ENCODE peak calls at places on chromosomes 7 and 10, in nine cellular contexts. N is stomach, E is heart left ventricle, J is heart right ventricle, A is uterus, V is brain microvascular endothelial cell, O is spleen, X is A549, F is HCT116. H is an unnamed sample.
A peak's percentile ranks its signal among the peaks of the same experiment; 100 is the strongest.

GRCh38 chr7:147400221-147400689 is 1190.3 kb upstream of the C7orf33 start:
- DNase-seq in N (no peak), E (no peak), J (no peak), A (no peak), V (peak; percentile 39), O (no peak), X (no peak), F (no peak), H (no peak)

GRCh38 chr7:99090811-99091582 is 52.9 kb downstream of the SMURF1 start:
- DNase-seq in N (no peak), E (no peak), J (no peak), A (no peak), V (no peak), O (no peak), X (no peak), F (no peak), H (no peak)

GRCh38 chr10:66148312-66148711 is 777.5 kb upstream of the LRRTM3 start:
- DNase-seq in N (no peak), E (no peak), J (no peak), A (no peak), V (no peak), O (no peak), X (no peak), F (no peak), H (no peak)

GRCh38 chr10:17668435-17669184 is 24.7 kb downstream of the STAM start:
- DNase-seq in N (no peak), E (no peak), J (no peak), A (no peak), V (no peak), O (no peak), X (no peak), F (no peak), H (no peak)

GRCh38 chr10:5544216-5544805 is 19.6 kb downstream of the CALML3 start:
- DNase-seq in N (peak; percentile 25), E (no peak), J (no peak), A (no peak), V (no peak), O (no peak), X (no peak), F (no peak), H (no peak)

GRCh38 chr7:14690075-14690474 is 212.5 kb downstream of the DGKB start:
- DNase-seq in N (no peak), E (no peak), J (no peak), A (no peak), V (no peak), O (no peak), X (no peak), F (no peak), H (no peak)

GRCh38 chr10:75286901-75287300 is 51.1 kb upstream of the COMTD1 start:
- DNase-seq in N (no peak), E (no peak), J (no peak), A (no peak), V (no peak), O (no peak), X (no peak), F (no peak), H (no peak)

GRCh38 chr7:128902761-128903585 is 7.5 kb downstream of the KCP start:
- DNase-seq in N (peak; percentile 44), E (no peak), J (no peak), A (no peak), V (peak; percentile 6), O (peak; percentile 53), X (no peak), F (no peak), H (no peak)

GRCh38 chr7:4500812-4501211 is 181.3 kb upstream of the FOXK1 start:
- DNase-seq in N (no peak), E (no peak), J (no peak), A (no peak), V (no peak), O (no peak), X (no peak), F (no peak), H (no peak)

GRCh38 chr7:90210475-90210874 is 1.1 kb upstream of the STEAP2 start:
- DNase-seq in N (no peak), E (no peak), J (no peak), A (no peak), V (no peak), O (no peak), X (no peak), F (no peak), H (no peak)

GRCh38 chr7:92058040-92058439 is 76.2 kb downstream of the CYP51A1 start:
- DNase-seq in N (no peak), E (no peak), J (no peak), A (no peak), V (no peak), O (no peak), X (no peak), F (no peak), H (no peak)

GRCh38 chr10:73131295-73131694 is 21.0 kb downstream of the NUDT13 start:
- DNase-seq in N (no peak), E (no peak), J (no peak), A (no peak), V (no peak), O (no peak), X (no peak), F (no peak), H (peak; percentile 44)
- H3K27ac ChIP-seq in N (no peak overlapping the region), E (no peak overlapping the region), J (no peak overlapping the region), A (peak overlapping the region; percentile 50), V (no peak overlapping the region), O (no peak overlapping the region), X (no peak overlapping the region), F (no peak overlapping the region), H (no peak overlapping the region)

GRCh38 chr10:119932631-119933030 is 40.1 kb downstream of the SEC23IP start:
- DNase-seq in N (no peak), E (no peak), J (no peak), A (no peak), V (no peak), O (no peak), X (no peak), F (no peak), H (no peak)

GRCh38 chr10:119931873-119932272 is 39.3 kb downstream of the SEC23IP start:
- DNase-seq in N (no peak), E (no peak), J (no peak), A (no peak), V (no peak), O (no peak), X (no peak), F (no peak), H (no peak)

GRCh38 chr10:119928411-119928810 is 35.9 kb downstream of the SEC23IP start:
- DNase-seq in N (no peak), E (no peak), J (no peak), A (no peak), V (no peak), O (no peak), X (no peak), F (no peak), H (no peak)

GRCh38 chr10:119933179-119933578 is 40.6 kb downstream of the SEC23IP start:
- DNase-seq in N (no peak), E (no peak), J (no peak), A (no peak), V (no peak), O (no peak), X (peak; percentile 20), F (no peak), H (no peak)
- TF ChIP-seq CTCF in N (no peak), E (no peak), J (peak; percentile 34), A (no peak), V (peak; percentile 46), O (no peak), X (peak; percentile 51), F (peak; percentile 30), H (peak; percentile 35)

GRCh38 chr10:69363666-69364065 is 53.1 kb downstream of the TACR2 start:
- DNase-seq in N (no peak), E (no peak), J (no peak), A (no peak), V (no peak), O (no peak), X (no peak), F (no peak), H (no peak)

GRCh38 chr10:69361303-69361614 is 55.5 kb downstream of the TACR2 start:
- DNase-seq in N (peak; percentile 92), E (peak; percentile 52), J (no peak), A (no peak), V (no peak), O (no peak), X (peak; percentile 43), F (no peak), H (no peak)

GRCh38 chr10:69364232-69364631 is 52.5 kb downstream of the TACR2 start:
- DNase-seq in N (no peak), E (no peak), J (no peak), A (no peak), V (no peak), O (no peak), X (no peak), F (no peak), H (no peak)

GRCh38 chr10:69360485-69361302 is 56.0 kb downstream of the TACR2 start:
- DNase-seq in N (peak; percentile 94), E (peak; percentile 72), J (peak; percentile 64), A (peak; percentile 83), V (peak; percentile 78), O (no peak), X (peak; percentile 83), F (no peak), H (peak; percentile 93)

DNA sequence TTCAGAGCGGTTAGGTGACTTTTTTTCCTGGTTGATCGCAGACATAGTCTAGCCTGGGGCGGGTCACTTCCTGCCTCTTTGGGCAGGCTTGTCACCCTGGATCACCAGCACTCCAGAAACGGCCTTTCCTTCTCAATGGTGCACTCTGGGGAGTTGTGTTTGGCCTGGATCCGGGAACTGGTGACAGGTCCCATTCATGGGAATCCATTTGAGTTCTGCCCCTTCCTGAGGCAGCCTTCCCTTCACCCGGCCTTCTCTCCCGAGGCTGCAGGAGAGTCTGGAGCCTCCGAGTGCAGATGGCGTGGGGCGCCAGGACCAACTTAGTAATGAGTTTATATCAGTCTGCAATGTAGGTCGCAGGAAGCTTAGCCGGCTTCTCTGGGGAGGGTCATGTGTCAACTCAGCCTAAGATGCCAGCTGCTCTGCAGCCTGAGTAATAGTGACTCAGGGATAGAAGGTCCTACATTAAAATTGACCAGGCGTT is 54.2 kb downstream of the TACR2 start:
- DNase-seq in N (peak; percentile 61), E (peak; percentile 86), J (peak; percentile 77), A (peak; percentile 31), V (peak; percentile 67), O (no peak), X (peak; percentile 28), F (no peak), H (peak; percentile 60)
- H3K27ac ChIP-seq in N (peak overlapping the region; percentile 87), E (peak overlapping the region; percentile 66), J (peak overlapping the region; percentile 60), A (no peak overlapping the region), V (peak overlapping the region; percentile 54), O (no peak overlapping the region), X (peak overlapping the region; percentile 77), F (no peak overlapping the region), H (peak overlapping the region; percentile 72)

DNA sequence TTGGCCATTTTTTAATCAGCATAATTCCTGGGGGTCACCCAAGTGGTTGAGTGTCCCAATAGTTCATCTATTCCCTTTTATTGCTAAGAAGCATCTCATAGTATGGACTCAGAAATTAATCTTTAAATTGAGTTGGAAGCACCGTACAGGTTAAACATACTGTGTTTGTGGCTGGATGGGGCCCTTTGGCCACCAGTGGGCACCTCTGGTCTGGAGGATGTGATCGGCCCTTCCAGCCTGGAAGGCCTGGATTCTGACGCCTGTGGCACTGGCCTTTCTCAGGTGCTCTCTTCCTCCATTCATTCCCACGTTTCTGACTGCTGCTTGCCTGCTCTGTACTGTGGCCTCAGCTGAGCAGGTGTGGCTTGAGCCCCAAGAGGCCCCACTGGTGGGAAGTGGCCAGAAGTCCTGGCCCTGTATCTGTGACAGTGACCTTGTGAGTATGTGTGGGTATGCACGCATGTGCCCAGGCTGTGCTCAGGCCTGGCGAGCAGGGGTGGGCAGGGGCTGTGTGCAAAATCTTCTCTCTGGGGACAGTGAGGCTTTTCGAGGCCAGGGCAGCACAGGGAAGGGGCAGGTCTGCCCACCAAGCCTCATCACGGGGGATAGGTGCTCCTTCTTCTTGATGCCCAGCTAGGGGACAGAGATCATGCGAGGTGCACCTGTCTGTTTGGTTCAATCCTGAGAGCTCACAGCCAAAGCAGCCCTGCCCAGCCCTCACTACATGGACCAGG is 30.1 kb downstream of the LDB3 start:
- DNase-seq in N (no peak), E (peak; percentile 30), J (no peak), A (no peak), V (no peak), O (peak; percentile 41), X (no peak), F (no peak), H (no peak)
- TF ChIP-seq CTCF in N (no peak), E (no peak), J (peak; percentile 21), A (no peak), V (peak; percentile 24), O (no peak), X (peak; percentile 7), F (no peak), H (no peak)